ENCODE peak calls at places on chromosomes 3 and 15, in five cellular contexts. I, J, C, D and W are unnamed samples.

GRCh38 chr15:68551296-68551635 is 27.5 kb upstream of the CORO2B start:
- DNase-seq in D (no peak), C (no peak), I (no peak), J (no peak), W (no peak)

GRCh38 chr3:112372396-112372795 is 39.4 kb downstream of the CD200 start:
- DNase-seq in J (no peak), I (no peak), D (no peak), C (no peak), W (no peak)

GRCh38 chr15:74010929-74011540 is 16.5 kb downstream of the PML start:
- DNase-seq in D (no peak), I (no peak), C (no peak), J (no peak), W (no peak)

GRCh38 chr15:63599401-63600000 is 2.3 kb downstream of the FBXL22 start:
- DNase-seq in D (no peak), I (peak; percentile 53), J (peak; percentile 74), C (peak; percentile 45), W (peak; percentile 54)

GRCh38 chr3:102936511-102936910 is 501.7 kb downstream of the ZPLD1 start:
- DNase-seq in I (no peak), C (no peak), D (no peak), J (no peak), W (no peak)

GRCh38 chr15:43958894-43959330 is 132.1 kb downstream of the WDR76 start:
- DNase-seq in I (no peak), D (no peak), C (no peak), J (no peak), W (no peak)

GRCh38 chr3:121362035-121362734 is 183.6 kb downstream of the POLQ start:
- DNase-seq in I (no peak), C (no peak), J (no peak), D (no peak), W (no peak)

GRCh38 chr3:71680588-71680987 is 44.6 kb downstream of the EIF4E3 start:
- DNase-seq in I (no peak), D (no peak), C (no peak), J (no peak), W (no peak)

GRCh38 chr3:197749315-197749600 is 425 bp upstream of the FYTTD1 start:
- DNase-seq in I (no peak), D (no peak), J (peak; percentile 68), C (peak; percentile 72), W (no peak)

GRCh38 chr3:112568642-112569041 is 6.8 kb downstream of the SLC35A5 start:
- DNase-seq in J (no peak), C (no peak), I (no peak), D (no peak), W (no peak)

GRCh38 chr3:129021140-129021551 is 20.0 kb downstream of the EFCC1 start:
- DNase-seq in I (no peak), J (no peak), C (no peak), D (no peak), W (no peak)

GRCh38 chr3:52176951-52177700 is 20.8 kb upstream of the ALAS1 start:
- DNase-seq in J (no peak), C (no peak), D (no peak), I (no peak), W (no peak)

GRCh38 chr3:157160652-157161480 is 919 bp upstream of the CCNL1 start:
- DNase-seq in J (peak; percentile 51), D (no peak), C (peak; percentile 44), I (no peak), W (no peak)

GRCh38 chr3:43644443-43644842 is 22.6 kb upstream of the ANO10 start:
- DNase-seq in I (no peak), J (no peak), D (no peak), C (no peak), W (no peak)

GRCh38 chr3:135368316-135368715 is 573.3 kb downstream of the EPHB1 start:
- DNase-seq in I (no peak), J (no peak), C (no peak), D (no peak), W (no peak)

DNA sequence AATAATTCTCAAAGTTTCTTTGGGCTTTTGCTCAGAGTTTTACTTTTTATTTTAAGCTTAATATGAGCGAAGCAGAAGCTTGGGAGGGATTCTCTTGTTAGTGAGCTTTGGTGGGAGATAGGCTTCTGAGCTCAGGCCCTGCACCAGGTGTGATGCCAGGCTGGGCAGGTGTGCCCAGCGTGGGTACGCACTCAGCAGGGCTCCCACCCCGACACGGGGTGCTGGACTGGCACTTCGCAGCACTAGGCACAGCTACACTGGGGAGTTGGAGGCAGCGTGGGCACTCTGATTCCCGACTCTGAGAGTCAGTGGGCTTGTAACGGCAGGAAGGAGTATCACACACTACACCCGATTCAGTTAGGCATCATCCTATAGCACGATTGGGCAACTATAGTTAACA is 244.0 kb downstream of the KLF13 start:
- DNase-seq in J (no peak), C (no peak), D (no peak), I (no peak), W (no peak)
- TF ChIP-seq CTCF in J (no peak), C (no peak), D (no peak), I (no peak), W (no peak)

DNA sequence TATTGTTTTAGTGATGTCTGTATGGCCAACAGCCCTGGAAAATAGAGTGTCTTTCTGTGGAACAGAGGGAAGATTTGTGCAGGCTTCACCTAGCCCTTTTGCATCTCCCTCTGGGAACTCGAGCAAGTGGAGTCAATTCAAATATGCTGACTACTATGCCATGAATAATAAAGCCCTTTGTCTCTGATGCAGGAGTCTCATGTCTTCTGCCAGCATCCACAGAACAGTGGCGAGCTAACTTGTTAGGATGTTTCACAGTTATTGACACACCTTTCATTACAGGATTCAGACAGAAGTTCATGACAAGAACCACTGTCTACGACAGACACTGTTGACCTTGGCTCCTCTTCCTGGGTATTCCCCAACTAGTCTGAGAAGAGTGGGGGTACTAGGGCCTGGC is 15.6 kb upstream of the CCDC54 start:
- DNase-seq in C (no peak), J (no peak), I (no peak), D (no peak), W (no peak)
- TF ChIP-seq CTCF in C (no peak), J (no peak), I (no peak), D (no peak), W (no peak)

GRCh38 chr3:146187334-146187950 is 26.5 kb upstream of the PLOD2 start:
- DNase-seq in I (no peak), D (peak; percentile 18), J (peak; percentile 16), C (no peak), W (no peak)
- TF ChIP-seq CTCF in I (no peak), D (peak; percentile 73), J (peak; percentile 87), C (peak; percentile 47), W (peak; percentile 63)

DNA sequence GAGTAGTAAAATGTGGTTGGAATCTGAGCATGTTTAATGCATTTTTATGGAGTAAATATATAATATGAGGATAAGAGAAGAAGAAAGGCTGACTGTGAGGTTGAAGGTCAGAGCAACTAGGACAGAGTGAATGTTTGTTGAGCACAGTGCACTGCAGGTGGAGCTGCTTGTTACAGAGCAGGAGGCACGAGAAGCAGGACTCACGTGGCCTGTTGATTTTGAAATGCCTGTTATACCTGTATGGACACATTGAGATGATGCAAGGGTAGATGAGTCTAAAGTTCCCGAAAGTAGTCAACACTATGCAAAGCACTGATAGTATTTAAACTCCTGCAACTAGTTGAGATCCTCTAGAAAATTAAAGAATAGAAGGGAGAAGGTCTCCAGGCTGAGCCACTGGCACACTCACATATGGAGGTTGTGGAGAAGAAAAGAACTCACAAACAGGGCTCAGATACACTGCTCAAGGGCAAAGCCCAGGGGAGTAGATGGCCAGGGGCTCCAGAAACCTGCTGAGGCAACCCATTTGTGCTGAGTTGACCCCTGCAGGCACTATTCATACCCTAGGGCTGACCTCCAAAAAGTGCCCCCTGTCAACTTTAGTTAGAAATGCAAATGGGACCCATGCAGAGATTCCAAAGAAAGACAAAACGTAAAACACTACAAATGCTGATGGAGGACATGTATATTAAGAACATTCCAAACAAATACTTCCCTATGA is 541.5 kb downstream of the GABRG3 start:
- DNase-seq in D (no peak), I (no peak), J (no peak), C (no peak), W (no peak)
- TF ChIP-seq CTCF in D (no peak), I (no peak), J (no peak), C (no peak), W (no peak)

GRCh38 chr3:33027091-33027490 is 69.9 kb downstream of the GLB1 start:
- DNase-seq in C (no peak), J (no peak), D (no peak), I (no peak), W (no peak)

GRCh38 chr3:33034601-33035000 is 62.3 kb downstream of the GLB1 start:
- DNase-seq in J (no peak), I (no peak), D (no peak), C (no peak), W (no peak)

GRCh38 chr3:33032937-33033336 is 64.0 kb downstream of the GLB1 start:
- DNase-seq in I (no peak), D (no peak), C (no peak), J (no peak), W (no peak)

GRCh38 chr3:33030246-33030645 is 66.7 kb downstream of the GLB1 start:
- DNase-seq in C (no peak), J (no peak), I (no peak), D (no peak), W (no peak)

DNA sequence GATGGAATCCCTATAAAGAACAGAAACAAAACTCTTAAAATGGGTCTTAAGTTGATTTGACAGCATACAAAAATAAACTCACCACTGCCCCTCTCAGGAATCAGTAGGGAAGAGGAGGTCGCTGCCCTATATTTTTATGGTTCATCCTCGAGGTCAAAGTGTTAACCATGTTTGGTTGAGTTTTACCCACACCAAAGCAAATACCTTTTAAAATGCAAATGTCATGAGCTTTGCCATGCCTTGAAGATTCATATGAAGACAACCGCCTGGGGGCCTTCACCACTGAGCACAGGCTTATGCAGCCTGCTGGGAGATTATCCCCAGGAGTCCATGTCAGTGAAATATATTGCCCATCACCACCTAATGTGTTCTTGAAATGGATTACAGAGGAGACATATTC is 66.1 kb downstream of the GLB1 start:
- DNase-seq in D (no peak), J (no peak), I (no peak), C (no peak), W (no peak)
- TF ChIP-seq CTCF in D (peak; percentile 30), J (no peak), I (no peak), C (no peak), W (no peak)